ENCODE peak calls at places on chromosomes 4 and X, in six cellular contexts. S is WTC11, B is H1, O is HepG2, K is GM12878, C is K562. I is an unnamed sample.

GRCh38 chr4:5749568-5749967 is 38.6 kb downstream of the EVC start:
- DNase-seq in O (no peak), S (no peak), B (no peak), K (no peak), C (no peak), I (no peak)

GRCh38 chrX:119488749-119489148 is 20.5 kb downstream of the SLC25A5 start:
- DNase-seq in O (peak; percentile 27), B (no peak), S (peak; percentile 36), C (no peak), K (no peak), I (peak; percentile 63)

GRCh38 chrX:3811331-3812311 is 98.2 kb upstream of the PRKX start:
- DNase-seq in B (no peak), C (peak; percentile 21), S (no peak), K (peak; percentile 84), O (peak; percentile 16), I (peak; percentile 36)

GRCh38 chr4:111631157-111631999 is 513.9 kb upstream of the FAM241A start:
- DNase-seq in S (no peak), K (no peak), O (no peak), B (no peak), C (no peak), I (peak; percentile 51)

GRCh38 chr4:168796362-168797106 is 213.5 kb downstream of the CBR4 start:
- DNase-seq in O (peak; percentile 80), B (no peak), K (no peak), S (no peak), C (no peak), I (no peak)

GRCh38 chrX:68571292-68572256 is 72.7 kb downstream of the YIPF6 start:
- DNase-seq in O (no peak), B (no peak), C (peak; percentile 32), K (peak; percentile 39), S (no peak), I (no peak)

GRCh38 chr4:38075370-38076152 is 115.4 kb downstream of the PTTG2 start:
- DNase-seq in S (no peak), B (no peak), K (no peak), O (peak; percentile 89), C (no peak), I (no peak)

GRCh38 chr4:95499176-95499760 is 49.5 kb downstream of the UNC5C start:
- DNase-seq in C (no peak), B (no peak), S (no peak), K (no peak), O (no peak), I (no peak)

GRCh38 chr4:164252286-164252685 is 501.6 kb upstream of the SMIM31 start:
- DNase-seq in S (peak; percentile 37), C (no peak), B (peak; percentile 36), K (no peak), O (no peak), I (peak; percentile 76)

GRCh38 chrX:110131031-110131430 is 128.1 kb downstream of the TMEM164 start:
- DNase-seq in O (no peak), C (no peak), S (no peak), B (no peak), K (no peak), I (no peak)

GRCh38 chr4:88737304-88738015 is 39.8 kb upstream of the NAP1L5 start:
- DNase-seq in K (peak; percentile 13), B (no peak), C (no peak), S (peak; percentile 20), O (no peak), I (peak; percentile 50)

GRCh38 chrX:2500091-2500680 is 590 bp downstream of the DHRSX start:
- DNase-seq in K (no peak), O (peak; percentile 18), S (peak; percentile 51), B (no peak), C (peak; percentile 74), I (peak; percentile 64)

GRCh38 chr4:97691111-97691605 is 452.1 kb downstream of the STPG2 start:
- DNase-seq in S (no peak), C (no peak), B (no peak), K (no peak), O (no peak), I (no peak)

GRCh38 chr4:151983854-151984253 is 223.0 kb upstream of the GATB start:
- DNase-seq in K (no peak), C (no peak), S (no peak), O (no peak), B (no peak), I (no peak)

GRCh38 chrX:69618803-69619202 is 2.9 kb downstream of the EDA start:
- DNase-seq in S (peak; percentile 8), B (no peak), K (no peak), O (peak; percentile 19), C (no peak), I (peak; percentile 35)

GRCh38 chr4:86831262-86832090 is 17.7 kb downstream of the SLC10A6 start:
- DNase-seq in K (no peak), B (no peak), S (no peak), C (no peak), O (peak; percentile 1), I (no peak)

GRCh38 chr4:176270669-176271068 is 1.6 kb upstream of the ASB5 start:
- DNase-seq in B (peak; percentile 13), C (no peak), O (peak; percentile 20), K (no peak), S (no peak), I (no peak)

GRCh38 chr4:61204353-61204752 is 4.2 kb downstream of the ADGRL3 start:
- DNase-seq in C (no peak), K (no peak), B (no peak), O (peak; percentile 51), S (no peak), I (peak; percentile 55)

GRCh38 chrX:38282044-38282443 is 45.3 kb downstream of the RPGR start:
- DNase-seq in B (no peak), K (no peak), O (no peak), C (no peak), S (peak; percentile 8), I (peak; percentile 30)

GRCh38 chr4:88008624-88009235 is 1.3 kb downstream of the PKD2 start:
- DNase-seq in O (no peak), S (no peak), B (no peak), C (no peak), K (no peak), I (no peak)

GRCh38 chr4:25535701-25536473 is 119.8 kb upstream of the SLC34A2 start:
- DNase-seq in K (no peak), B (no peak), O (no peak), C (no peak), S (no peak), I (no peak)

GRCh38 chr4:147480891-147481576 is at the start of gene EDNRA:
- DNase-seq in B (no peak), O (no peak), S (peak; percentile 48), C (no peak), K (no peak), I (peak; percentile 69)

GRCh38 chr4:165369522-165369921 is 9.3 kb upstream of the CPE start:
- DNase-seq in K (no peak), S (no peak), B (no peak), C (no peak), O (peak; percentile 99), I (no peak)

GRCh38 chr4:88097301-88097700 is 61.1 kb downstream of the ABCG2 start:
- DNase-seq in B (no peak), O (no peak), C (no peak), S (no peak), K (no peak), I (no peak)

GRCh38 chr4:2790583-2791517 is 2.0 kb upstream of the SH3BP2 start:
- DNase-seq in B (no peak), O (no peak), K (no peak), S (peak; percentile 13), C (no peak), I (no peak)

GRCh38 chrX:112761239-112762207 is 79.1 kb downstream of the AMOT start:
- DNase-seq in S (no peak), C (no peak), B (no peak), O (no peak), K (peak; percentile 53), I (no peak)

DNA sequence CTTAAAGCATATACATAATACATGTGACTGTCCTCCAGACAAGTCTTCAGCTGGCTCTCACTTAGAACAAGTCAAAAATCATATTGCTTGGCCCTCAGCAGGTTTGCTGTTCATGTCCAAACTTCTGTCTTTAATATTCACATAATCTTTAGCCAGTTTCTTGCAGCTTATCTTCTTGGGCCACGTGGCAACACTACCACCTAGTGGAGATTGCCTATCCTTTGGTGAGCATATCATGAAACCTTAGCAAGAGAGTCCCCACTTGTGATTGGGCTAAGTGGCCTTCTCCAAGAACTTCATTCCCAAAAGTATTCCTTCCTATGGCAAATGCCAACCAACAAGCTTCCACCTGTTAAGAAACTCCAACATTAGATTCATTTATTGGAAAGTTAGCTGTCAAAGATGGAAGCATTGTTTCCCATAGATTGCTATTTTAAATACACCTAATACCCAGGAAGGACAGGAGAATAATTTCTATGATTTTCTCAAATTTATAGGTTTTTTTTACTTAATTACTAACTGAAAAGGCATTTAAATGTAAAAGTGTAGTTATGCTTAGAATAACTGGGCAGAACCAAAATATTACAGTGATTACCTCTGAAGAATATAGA is 231.9 kb upstream of the INTU start:
- DNase-seq in C (peak; percentile 50), O (peak; percentile 66), B (peak; percentile 19), K (peak; percentile 9), S (peak; percentile 71), I (peak; percentile 83)
- TF ChIP-seq CREB1 in C (no peak), O (no peak), B (no peak), K (no peak), S (no peak), I (no peak)

GRCh38 chr4:13294961-13295605 is 189.1 kb downstream of the RAB28 start:
- DNase-seq in O (peak; percentile 79), C (peak; percentile 2), K (no peak), B (no peak), S (no peak), I (no peak)
- TF ChIP-seq CREB1 in O (no peak), C (no peak), K (no peak), B (no peak), S (no peak), I (no peak)

DNA sequence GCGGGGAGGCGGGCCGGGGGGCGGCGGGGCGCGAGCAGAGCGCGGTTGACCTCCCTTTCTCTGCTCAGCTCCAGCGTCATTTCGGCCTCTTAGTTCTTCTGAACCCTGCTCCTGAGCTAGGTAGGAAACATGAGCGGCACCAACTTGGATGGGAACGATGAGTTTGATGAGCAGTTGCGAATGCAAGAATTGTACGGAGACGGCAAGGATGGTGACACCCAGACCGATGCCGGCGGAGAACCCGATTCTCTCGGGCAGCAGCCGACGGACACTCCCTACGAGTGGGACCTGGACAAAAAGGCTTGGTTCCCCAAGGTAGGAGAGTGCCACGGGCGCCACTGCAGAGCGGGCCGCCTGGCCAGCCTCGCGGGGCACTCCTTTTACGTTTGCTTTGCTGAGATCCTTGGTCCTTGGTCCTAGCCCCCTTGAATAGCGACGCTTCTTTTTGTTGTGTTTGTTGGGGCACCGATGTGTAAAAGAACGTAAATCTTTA is at the start of gene HTATSF1:
- DNase-seq in B (no peak), C (peak; percentile 10), O (no peak), S (peak; percentile 12), K (no peak), I (peak; percentile 8)
- TF ChIP-seq CREB1 in B (no peak), C (no peak), O (no peak), S (no peak), K (no peak), I (no peak)

GRCh38 chrX:29902004-29902403 is 313.4 kb upstream of the MAGEB2 start:
- DNase-seq in S (no peak), C (no peak), K (no peak), O (no peak), B (no peak), I (no peak)

DNA sequence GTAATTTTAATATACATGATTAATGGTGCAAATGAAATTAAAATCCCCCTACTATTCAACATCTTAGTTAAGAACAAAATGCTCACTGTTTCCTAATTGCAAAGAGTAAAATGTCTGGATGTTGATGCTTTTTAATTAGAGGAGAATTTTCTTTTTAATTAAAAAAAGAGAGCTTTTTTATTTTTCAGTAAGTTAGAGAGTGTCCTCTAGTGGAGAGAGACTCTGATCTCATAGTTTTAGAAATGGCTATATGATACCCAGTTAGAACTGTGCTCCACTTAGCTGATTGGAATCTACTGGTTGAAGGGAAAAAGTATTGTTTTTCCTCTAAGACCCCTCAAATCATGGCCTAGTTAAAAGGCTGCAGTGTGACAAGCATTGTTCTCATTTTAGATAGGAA is 312.0 kb upstream of the MAGEB2 start:
- DNase-seq in C (no peak), O (no peak), S (no peak), K (no peak), B (no peak), I (peak; percentile 2)
- TF ChIP-seq CREB1 in C (no peak), O (no peak), S (no peak), K (no peak), B (no peak), I (no peak)